ENCODE peak calls at places on chromosomes 13 and 19, in four cellular contexts. N is mesenchymal stem cell, U is mammary epithelial cell, R is PC-3. C is an unnamed sample.

GRCh38 chr19:40777795-40778044 is 327 bp upstream of the RAB4B start:
- DNase-seq in R (no peak), U (no peak), N (no peak), C (no peak)

GRCh38 chr19:47035127-47035494 is 13.3 kb downstream of the TMEM160 start:
- DNase-seq in N (no peak), R (peak; percentile 18), U (no peak), C (no peak)

GRCh38 chr19:13483215-13483614 is 23.1 kb downstream of the CACNA1A start:
- DNase-seq in N (no peak), R (no peak), U (no peak), C (no peak)

GRCh38 chr19:46115396-46116109 is 8.9 kb downstream of the IGFL3 start:
- DNase-seq in N (peak; percentile 61), U (peak; percentile 97), R (peak; percentile 85), C (no peak)

GRCh38 chr19:39397360-39398296 is 6.5 kb downstream of the MED29 start:
- DNase-seq in R (peak; percentile 78), N (peak; percentile 90), U (peak; percentile 75), C (peak; percentile 90)

GRCh38 chr13:106649495-106649894 is 81.6 kb upstream of the ARGLU1 start:
- DNase-seq in R (peak; percentile 27), U (peak; percentile 43), N (no peak), C (no peak)

GRCh38 chr19:45518469-45518826 is 11.2 kb downstream of the VASP start:
- DNase-seq in U (no peak), R (no peak), N (no peak), C (no peak)

GRCh38 chr19:4442846-4443146 is 14.8 kb downstream of the UBXN6 start:
- DNase-seq in N (no peak), R (no peak), U (no peak), C (no peak)

GRCh38 chr13:44470623-44471562 is 97.3 kb downstream of the SERP2 start:
- DNase-seq in N (peak; percentile 36), R (peak; percentile 50), U (no peak), C (no peak)

GRCh38 chr13:45851171-45851889 is at the start of gene SIAH3:
- DNase-seq in R (no peak), U (peak; percentile 71), N (peak; percentile 5), C (no peak)

GRCh38 chr19:46860846-46861690 is at the start of gene ARHGAP35:
- DNase-seq in R (peak; percentile 78), U (no peak), N (no peak), C (no peak)

GRCh38 chr13:64127856-64128255 is 2712.2 kb upstream of the PCDH20 start:
- DNase-seq in U (no peak), R (no peak), N (no peak), C (no peak)

GRCh38 chr13:93289842-93290241 is 63.2 kb downstream of the GPC6 start:
- DNase-seq in N (no peak), R (no peak), U (no peak), C (no peak)

GRCh38 chr19:48394331-48395169 is 1.1 kb downstream of the GRIN2D start:
- DNase-seq in N (no peak), U (no peak), R (no peak), C (no peak)
- H3K4me3 ChIP-seq in N (peak overlapping the region; percentile 73), U (no peak overlapping the region), R (peak overlapping the region; percentile 65), C (no peak overlapping the region)

DNA sequence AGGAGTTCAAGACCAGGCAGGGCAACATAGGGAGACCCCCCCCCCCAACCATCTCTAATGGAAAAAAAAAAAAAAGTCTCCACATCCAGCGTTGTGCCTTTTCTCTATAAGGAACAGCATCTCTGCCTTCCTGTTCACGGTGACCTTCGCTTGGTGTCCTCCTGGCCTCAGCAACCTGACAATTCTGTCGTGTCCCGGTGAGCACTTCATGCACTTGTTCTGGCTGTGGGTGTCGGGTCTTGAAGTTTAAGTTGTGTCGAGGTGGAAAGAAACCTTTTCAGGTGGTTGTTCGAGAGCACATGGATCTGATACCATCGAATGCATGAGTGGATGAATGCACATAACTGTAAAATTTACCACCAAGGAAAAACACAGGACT is 594 bp downstream of the ZNF559 start:
- DNase-seq in R (no peak), N (no peak), U (no peak), C (no peak)
- H3K9me3 ChIP-seq in R (peaks cover 32% of the 10 kb centered on the region), N (peaks cover 49% of the 10 kb centered on the region), U (peaks cover 23% of the 10 kb centered on the region), C (no peaks in the 10 kb centered on the region)

GRCh38 chr19:51572908-51573307 is 1.8 kb downstream of the ZNF175 start:
- DNase-seq in N (peak; percentile 78), U (peak; percentile 52), R (peak; percentile 95), C (no peak)

GRCh38 chr19:51572415-51572814 is 1.3 kb downstream of the ZNF175 start:
- DNase-seq in U (no peak), N (peak; percentile 3), R (peak; percentile 61), C (no peak)

GRCh38 chr19:51570962-51571575 is at the start of gene ZNF175:
- DNase-seq in R (peak; percentile 100), U (peak; percentile 94), N (peak; percentile 97), C (peak; percentile 95)

GRCh38 chr19:51571599-51571998 is 516 bp downstream of the ZNF175 start:
- DNase-seq in N (peak; percentile 29), U (no peak), R (peak; percentile 9), C (no peak)

DNA sequence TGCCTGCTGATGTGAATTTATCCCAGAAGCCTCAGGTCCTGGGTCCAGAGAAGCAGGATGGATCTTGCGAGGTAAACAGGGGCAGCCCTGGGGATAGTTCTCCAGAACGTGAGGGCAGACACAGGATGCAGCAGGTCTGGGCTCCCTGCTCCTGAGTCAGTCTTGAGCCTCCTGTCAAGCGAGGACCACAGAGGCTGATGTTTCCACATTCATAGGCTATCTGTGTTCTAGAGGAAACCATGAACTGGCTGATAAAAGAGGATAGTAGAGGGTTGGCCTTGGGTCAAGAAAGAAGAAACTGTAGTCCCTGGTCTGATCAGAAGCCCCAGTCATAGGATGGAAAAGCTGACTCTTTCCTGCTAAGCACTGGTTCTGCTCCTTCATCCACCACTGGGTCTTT is 2.2 kb downstream of the ZNF175 start:
- DNase-seq in R (peak; percentile 42), U (no peak), N (peak; percentile 9), C (no peak)
- H3K4me3 ChIP-seq in R (peak overlapping the region; percentile 81), U (no peak overlapping the region), N (peak overlapping the region; percentile 95), C (no peak overlapping the region)

GRCh38 chr19:56637976-56638555 is 4.9 kb upstream of the SMIM17 start:
- DNase-seq in N (peak; percentile 52), U (peak; percentile 65), R (peak; percentile 76), C (peak; percentile 43)

GRCh38 chr19:56642711-56643459 is at the start of gene SMIM17:
- DNase-seq in R (no peak), U (no peak), N (no peak), C (no peak)

GRCh38 chr19:56643460-56643763 is 453 bp downstream of the SMIM17 start:
- DNase-seq in U (no peak), R (no peak), N (no peak), C (no peak)

DNA sequence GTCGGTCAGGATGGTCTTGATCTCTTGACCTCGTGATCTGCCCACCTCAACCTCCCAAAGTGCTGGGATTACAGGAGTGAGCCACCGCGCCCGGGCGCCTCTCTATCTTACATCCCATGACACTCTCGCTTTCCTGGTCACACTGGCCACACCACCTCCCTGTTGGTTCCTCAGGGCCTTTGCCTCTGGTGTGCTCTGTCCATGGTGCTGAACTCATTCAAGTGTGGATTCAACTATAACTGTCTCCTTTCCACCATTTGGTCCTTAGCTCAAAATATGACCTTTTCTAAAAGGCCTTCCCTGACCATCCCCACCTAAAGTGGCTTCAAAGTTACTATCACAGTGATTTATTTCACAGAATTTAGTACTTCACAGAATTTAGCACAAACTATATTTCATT is 3.7 kb upstream of the SMIM17 start:
- DNase-seq in R (peak; percentile 30), U (no peak), N (peak; percentile 5), C (no peak)
- H3K9me3 ChIP-seq in R (peaks cover 41% of the 10 kb centered on the region), U (peaks cover 30% of the 10 kb centered on the region), N (peaks cover 40% of the 10 kb centered on the region), C (peaks cover 23% of the 10 kb centered on the region)

GRCh38 chr19:2048959-2049740 is 1.9 kb downstream of the MKNK2 start:
- DNase-seq in R (no peak), N (peak; percentile 45), U (no peak), C (no peak)
- H3K4me3 ChIP-seq in R (peak overlapping the region; percentile 80), N (peak overlapping the region; percentile 90), U (peak overlapping the region; percentile 67), C (peak overlapping the region; percentile 89)

GRCh38 chr19:19820774-19821315 is 705 bp downstream of the ZNF506 start:
- DNase-seq in R (no peak), N (no peak), U (peak; percentile 1), C (no peak)

GRCh38 chr19:19817357-19817756 is 4.2 kb downstream of the ZNF506 start:
- DNase-seq in N (no peak), U (no peak), R (no peak), C (no peak)

GRCh38 chr19:19822148-19822429 is 539 bp upstream of the ZNF506 start:
- DNase-seq in R (no peak), N (no peak), U (no peak), C (no peak)

GRCh38 chr19:19823916-19824315 is 2.4 kb upstream of the ZNF506 start:
- DNase-seq in R (no peak), U (no peak), N (no peak), C (no peak)

GRCh38 chr19:19821366-19822147 is at the start of gene ZNF506:
- DNase-seq in R (peak; percentile 4), U (peak; percentile 84), N (peak; percentile 98), C (peak; percentile 97)
- H3K9me3 ChIP-seq in R (peaks cover 44% of the 10 kb centered on the region), U (peaks cover 29% of the 10 kb centered on the region), N (peaks cover 87% of the 10 kb centered on the region), C (no peaks in the 10 kb centered on the region)

DNA sequence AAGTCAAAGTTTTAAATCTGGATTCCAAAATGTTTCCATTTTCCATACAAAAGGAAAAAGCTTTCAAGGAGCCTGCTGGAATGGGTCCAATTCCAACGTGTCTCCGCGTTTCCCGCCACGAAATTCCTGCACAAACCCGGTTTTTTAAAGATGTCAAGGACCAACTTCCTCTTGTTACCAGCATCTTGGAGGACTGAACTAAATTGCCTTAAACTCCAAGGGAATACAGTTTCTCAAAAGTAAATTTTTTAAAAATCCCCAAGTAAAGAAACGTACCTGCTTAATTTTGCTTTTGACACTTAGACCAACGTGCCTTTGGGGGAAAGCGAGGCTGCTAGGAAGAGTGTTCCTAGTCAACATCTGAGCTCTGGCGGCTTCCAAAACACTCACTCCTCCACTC is 12.3 kb upstream of the SOX1 start:
- DNase-seq in U (no peak), R (no peak), N (no peak), C (no peak)
- H3K4me3 ChIP-seq in U (no peak overlapping the region), R (no peak overlapping the region), N (no peak overlapping the region), C (no peak overlapping the region)